ENCODE peak calls at places on chromosomes 13 and 19, in six cellular contexts. W is ovary, F is cardiac fibroblast, C is astrocyte, P is choroid plexus epithelial cell, Q is uterus. H is an unnamed sample.
A peak's percentile ranks its signal among the peaks of the same experiment; 100 is the strongest.

GRCh38 chr13:100363351-100363750 is 225.2 kb downstream of the GGACT start:
- DNase-seq in Q (no peak), C (peak; percentile 74), P (peak; percentile 94), F (peak; percentile 50), W (no peak), H (no peak)

GRCh38 chr19:55382522-55383054 is 1.5 kb downstream of the TMEM238 start:
- DNase-seq in W (no peak), P (no peak), Q (no peak), C (no peak), F (no peak), H (no peak)

GRCh38 chr19:3573162-3573857 is 566 bp downstream of the HMG20B start:
- DNase-seq in P (peak; percentile 17), Q (peak; percentile 36), C (no peak), W (no peak), F (no peak), H (no peak)

GRCh38 chr19:12065100-12065538 is 588 bp downstream of the ZNF844 start:
- DNase-seq in F (peak; percentile 61), W (no peak), Q (no peak), C (peak; percentile 56), P (peak; percentile 68), H (no peak)

GRCh38 chr19:37932985-37933953 is 26.3 kb downstream of the SIPA1L3 start:
- DNase-seq in Q (no peak), C (peak; percentile 58), F (peak; percentile 49), P (peak; percentile 40), W (no peak), H (no peak)

GRCh38 chr13:64556391-64556790 is 2673.7 kb downstream of the PCDH9 start:
- DNase-seq in Q (no peak), F (peak; percentile 18), W (no peak), P (peak; percentile 8), C (peak; percentile 59), H (no peak)

GRCh38 chr19:44644391-44645016 is 794 bp downstream of the PVR start:
- DNase-seq in P (peak; percentile 33), W (no peak), F (peak; percentile 49), Q (peak; percentile 34), C (peak; percentile 42), H (no peak)

GRCh38 chr19:23996549-23996948 is 81.9 kb downstream of the ZNF726 start:
- DNase-seq in Q (no peak), W (no peak), P (peak; percentile 14), C (no peak), F (peak; percentile 14), H (no peak)

GRCh38 chr19:17933414-17934129 is 757 bp downstream of the CCDC124 start:
- DNase-seq in F (peak; percentile 62), C (peak; percentile 29), Q (no peak), W (peak; percentile 28), P (peak; percentile 54), H (peak; percentile 27)

GRCh38 chr13:44470623-44471562 is 97.3 kb downstream of the SERP2 start:
- DNase-seq in P (peak; percentile 61), Q (no peak), C (peak; percentile 11), W (no peak), F (peak; percentile 61), H (no peak)

GRCh38 chr19:16261584-16262370 is 62.8 kb upstream of the KLF2 start:
- DNase-seq in C (no peak), F (no peak), P (no peak), Q (no peak), W (no peak), H (no peak)

GRCh38 chr19:12648088-12648487 is 18.5 kb downstream of the MAN2B1 start:
- DNase-seq in P (no peak), F (no peak), W (no peak), C (no peak), Q (no peak), H (no peak)

GRCh38 chr19:29323046-29323971 is 110.4 kb upstream of the UQCRFS1 start:
- DNase-seq in P (no peak), F (no peak), Q (no peak), C (no peak), W (no peak), H (no peak)

GRCh38 chr19:4123615-4124568 is at the start of gene MAP2K2:
- DNase-seq in P (peak; percentile 91), C (peak; percentile 52), W (peak; percentile 97), F (peak; percentile 93), Q (peak; percentile 94), H (peak; percentile 60)

GRCh38 chr13:99425485-99426341 is 75.6 kb upstream of the TM9SF2 start:
- DNase-seq in P (no peak), C (no peak), F (no peak), W (no peak), Q (no peak), H (no peak)

GRCh38 chr19:10686661-10687517 is 14.3 kb upstream of the QTRT1 start:
- DNase-seq in F (peak; percentile 79), Q (no peak), C (peak; percentile 44), P (peak; percentile 18), W (no peak), H (no peak)

GRCh38 chr19:35717665-35718344 is at the start of gene KMT2B:
- DNase-seq in Q (no peak), F (no peak), C (no peak), W (peak; percentile 94), P (no peak), H (no peak)

GRCh38 chr19:13978721-13979191 is 26.4 kb downstream of the DCAF15 start:
- DNase-seq in W (peak; percentile 64), Q (no peak), P (no peak), F (no peak), C (no peak), H (no peak)

GRCh38 chr13:21137696-21138095 is 38.7 kb downstream of the SKA3 start:
- DNase-seq in Q (no peak), C (peak; percentile 11), F (peak; percentile 74), P (peak; percentile 55), W (no peak), H (no peak)

DNA sequence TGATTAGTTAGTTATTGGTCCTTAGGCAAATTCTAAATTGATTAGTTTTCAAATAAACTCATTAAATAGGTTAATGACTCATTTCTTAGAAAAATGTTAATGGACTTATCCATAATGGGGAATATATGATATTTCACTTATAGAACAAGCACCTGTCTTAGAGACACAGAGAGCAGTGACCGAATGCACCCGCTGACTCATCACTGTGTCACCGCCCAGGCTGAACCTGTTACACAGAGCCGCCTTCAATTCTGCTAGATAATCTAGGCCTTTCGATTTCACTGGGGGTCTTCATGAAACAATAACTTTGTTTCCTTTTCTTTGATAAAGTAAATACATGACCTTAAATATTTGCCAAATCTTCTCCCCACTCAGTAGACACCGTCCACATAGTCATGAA is 13.1 kb downstream of the IRS2 start:
- DNase-seq in W (no peak), C (no peak), P (no peak), F (no peak), Q (no peak), H (no peak)
- H3K4me3 ChIP-seq in W (no peak overlapping the region), C (no peak overlapping the region), P (no peak overlapping the region), F (no peak overlapping the region), Q (no peak overlapping the region), H (no peak overlapping the region)

GRCh38 chr19:48152552-48152951 is 17.6 kb downstream of the LIG1 start:
- DNase-seq in W (peak; percentile 63), F (peak; percentile 75), P (peak; percentile 77), Q (peak; percentile 72), C (peak; percentile 13), H (no peak)

GRCh38 chr19:48154003-48154402 is 16.1 kb downstream of the LIG1 start:
- DNase-seq in Q (no peak), P (peak; percentile 25), W (no peak), C (no peak), F (peak; percentile 13), H (no peak)

DNA sequence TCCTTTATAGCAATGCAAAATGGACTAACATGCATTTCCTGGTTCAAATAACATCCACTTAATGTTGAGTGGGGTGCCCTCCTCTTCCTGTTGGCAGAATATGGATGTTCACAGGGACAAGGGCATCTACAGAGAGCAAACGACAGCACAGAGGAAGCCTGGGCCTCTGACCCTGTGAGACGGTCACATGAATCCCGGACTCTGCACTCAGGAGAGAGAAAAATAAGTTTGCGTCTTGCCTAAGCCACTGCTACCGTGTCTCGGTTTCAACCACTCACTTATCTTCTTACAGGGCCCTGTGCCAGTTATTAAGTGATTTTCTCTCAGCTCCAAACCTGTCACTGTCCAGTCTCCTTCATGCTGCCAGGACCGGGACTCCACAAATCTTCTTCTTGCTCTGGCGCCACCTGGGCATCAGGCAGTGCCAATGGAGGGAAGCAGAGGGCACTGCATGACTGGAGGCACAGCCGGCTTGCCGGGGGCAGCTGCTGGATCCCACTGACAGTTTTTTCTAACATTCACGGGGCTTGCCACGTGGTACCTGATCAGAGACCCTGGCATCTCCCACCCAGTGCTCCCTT is 11.8 kb downstream of the LIG1 start:
- DNase-seq in W (no peak), F (no peak), P (no peak), Q (no peak), C (no peak), H (no peak)
- TF ChIP-seq CTCF in W (no peak), F (no peak), P (no peak), Q (no peak), C (no peak), H (peak; percentile 16)

DNA sequence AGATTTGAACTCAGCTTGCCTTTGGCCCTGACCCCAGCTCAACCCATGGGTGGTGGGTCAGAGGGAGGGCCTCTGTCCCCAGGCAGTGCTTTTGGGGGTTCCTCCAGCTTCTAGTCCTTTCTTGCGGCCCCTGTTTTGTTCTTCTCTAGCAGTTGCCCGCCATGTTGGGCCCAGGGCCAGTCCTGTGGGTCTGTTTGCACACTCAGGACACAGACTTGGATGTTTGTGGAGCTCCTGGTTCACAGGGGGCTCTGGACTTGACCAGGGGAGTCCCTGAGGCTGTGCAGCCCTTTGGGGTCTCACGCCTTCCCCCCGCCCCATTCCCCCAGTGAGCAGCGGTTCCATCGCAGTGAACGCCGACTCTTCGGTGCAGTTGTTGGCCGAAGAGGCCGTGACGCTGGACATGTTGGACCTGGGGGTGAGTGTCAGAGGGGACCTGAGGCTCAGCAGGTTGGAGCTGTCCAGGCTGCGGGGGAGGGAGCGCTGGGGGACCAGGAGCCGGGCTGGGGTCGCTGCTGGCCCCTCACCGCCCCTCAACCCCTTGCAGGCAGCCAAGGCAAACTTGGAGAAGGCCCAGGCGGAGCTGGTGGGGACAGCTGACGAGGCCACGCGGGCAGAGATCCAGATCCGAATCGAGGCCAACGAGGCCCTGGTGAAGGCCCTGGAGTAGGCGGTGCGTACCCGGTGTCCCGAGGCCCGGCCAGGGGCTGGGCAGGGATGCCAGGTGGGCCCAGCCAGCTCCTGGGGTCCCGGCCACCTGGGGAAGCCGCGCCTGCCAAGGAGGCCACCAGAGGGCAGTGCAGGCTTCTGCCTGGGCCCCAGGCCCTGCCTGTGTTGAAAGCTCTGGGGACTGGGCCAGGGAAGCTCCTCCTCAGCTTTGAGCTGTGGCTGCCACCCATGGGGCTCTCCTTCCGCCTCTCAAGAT is 2.5 kb downstream of the ATP5F1D start:
- DNase-seq in C (peak; percentile 51), F (peak; percentile 85), P (peak; percentile 88), Q (peak; percentile 90), W (peak; percentile 91), H (no peak)
- H3K4me3 ChIP-seq in C (peak overlapping the region; percentile 5), F (no peak overlapping the region), P (no peak overlapping the region), Q (no peak overlapping the region), W (no peak overlapping the region), H (peak overlapping the region; percentile 41)

GRCh38 chr19:7497292-7497691 is 8.5 kb upstream of the PEX11G start:
- DNase-seq in F (no peak), P (peak; percentile 48), W (no peak), Q (no peak), C (no peak), H (no peak)

GRCh38 chr19:7505288-7505681 is 10.6 kb upstream of the ZNF358 start:
- DNase-seq in P (no peak), F (no peak), Q (no peak), C (no peak), W (no peak), H (no peak)

GRCh38 chr19:7504684-7505083 is 11.2 kb upstream of the ZNF358 start:
- DNase-seq in W (no peak), P (no peak), Q (no peak), C (no peak), F (no peak), H (no peak)

GRCh38 chr19:7502552-7502951 is 13.4 kb upstream of the ZNF358 start:
- DNase-seq in W (no peak), Q (no peak), C (no peak), F (no peak), P (no peak), H (no peak)

GRCh38 chr19:7500811-7501450 is 12.1 kb upstream of the PEX11G start:
- DNase-seq in Q (no peak), F (peak; percentile 51), P (no peak), C (peak; percentile 61), W (peak; percentile 51), H (peak; percentile 83)
- TF ChIP-seq CTCF in Q (no peak), F (no peak), P (no peak), C (no peak), W (no peak), H (peak; percentile 6)

H was measured in LNCaP clone FGC.